ENCODE peak calls at places on chromosomes 4 and X, in eight cellular contexts. W is osteoblast, C is transverse colon, Q is heart left ventricle, D is colonic mucosa, Z is K562, F is Caco-2, V is hepatocyte. K is an unnamed sample. For H3K36me3, the result is how much of the 10 kb centered on the place peaks cover.

GRCh38 chr4:76485450-76485849 is 50.4 kb downstream of the SHROOM3 start:
- DNase-seq in Q (no peak), C (peak), D (peak), V (peak), W (no peak), Z (no peak), F (no peak), K (no peak)

GRCh38 chr4:83852085-83852451 is 316.2 kb downstream of the GPAT3 start:
- DNase-seq in Z (no peak), Q (no peak), W (no peak), V (no peak), C (no peak), F (no peak), D (no peak), K (no peak)

GRCh38 chr4:8841678-8842268 is 29.9 kb downstream of the HMX1 start:
- DNase-seq in W (no peak), D (no peak), F (no peak), Q (no peak), C (no peak), V (no peak), Z (no peak), K (no peak)

GRCh38 chr4:107800686-107801085 is 24.0 kb upstream of the SGMS2 start:
- DNase-seq in C (no peak), F (no peak), Z (no peak), V (no peak), Q (no peak), D (no peak), W (no peak), K (no peak)

GRCh38 chr4:172851534-172851933 is 317.1 kb upstream of the GALNT7 start:
- DNase-seq in V (no peak), C (no peak), Z (no peak), Q (no peak), F (no peak), D (no peak), W (no peak), K (no peak)

GRCh38 chrX:50747471-50747900 is 66.5 kb downstream of the SHROOM4 start:
- DNase-seq in Z (peak), Q (peak), V (peak), D (no peak), W (peak), C (no peak), F (peak), K (no peak)

GRCh38 chrX:153302796-153303195 is 18.8 kb downstream of the PNMA6F start:
- DNase-seq in F (no peak), Z (no peak), V (no peak), Q (no peak), W (no peak), C (no peak), D (no peak), K (no peak)

GRCh38 chrX:135185795-135186443 is 14.7 kb upstream of the CT55 start:
- DNase-seq in W (no peak), D (no peak), F (peak), C (no peak), Q (no peak), V (peak), Z (peak), K (peak)

GRCh38 chrX:41144873-41145272 is 59.6 kb downstream of the USP9X start:
- DNase-seq in D (no peak), W (no peak), V (no peak), Q (no peak), Z (no peak), F (no peak), C (no peak), K (no peak)

GRCh38 chr4:169968999-169969398 is 57.2 kb downstream of the MFAP3L start:
- DNase-seq in D (no peak), F (no peak), Z (no peak), V (peak), C (no peak), Q (no peak), W (peak), K (no peak)

GRCh38 chrX:106201502-106202178 is 33.5 kb downstream of the PWWP3B start:
- DNase-seq in Z (no peak), Q (no peak), F (peak), D (no peak), V (no peak), W (no peak), C (no peak), K (no peak)

GRCh38 chr4:145937021-145937861 is 1.4 kb downstream of the ZNF827 start:
- DNase-seq in C (peak), F (peak), D (peak), Q (peak), V (peak), W (peak), Z (peak), K (peak)

GRCh38 chr4:648579-649292 is 23.4 kb downstream of the PDE6B start:
- DNase-seq in Z (no peak), Q (peak), C (no peak), D (no peak), W (peak), F (no peak), V (no peak), K (no peak)

GRCh38 chrX:153670748-153671588 is 2.6 kb downstream of the PNCK start:
- DNase-seq in W (peak), Q (no peak), F (no peak), D (no peak), Z (no peak), C (no peak), V (no peak), K (peak)

GRCh38 chrX:112211459-112211858 is 128.9 kb upstream of the TRPC5 start:
- DNase-seq in V (no peak), W (no peak), F (no peak), D (no peak), Q (no peak), C (no peak), Z (no peak), K (no peak)

GRCh38 chr4:110869862-110870577 is 247.1 kb upstream of the PITX2 start:
- DNase-seq in Z (no peak), F (no peak), Q (no peak), C (no peak), W (no peak), D (no peak), V (no peak), K (no peak)

DNA sequence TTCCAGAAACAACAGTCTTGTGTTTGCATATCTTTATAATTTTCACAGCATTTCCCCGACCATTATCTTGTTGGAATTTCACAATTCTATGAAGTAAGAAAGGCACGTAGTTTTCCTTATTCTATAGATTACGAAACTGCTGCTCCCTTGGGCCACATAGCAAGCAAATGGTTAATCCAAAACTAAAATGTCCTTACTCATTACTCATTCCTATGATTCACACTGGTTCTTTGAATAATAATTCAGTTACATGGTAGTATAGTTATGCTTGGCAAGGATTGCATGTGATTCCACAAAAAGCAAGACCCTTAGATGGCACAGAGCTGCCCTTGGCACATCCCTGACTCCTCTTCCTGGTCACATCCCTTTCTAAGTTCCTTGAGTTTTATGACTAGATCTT is 51.2 kb downstream of the OR13H1 start:
- DNase-seq in V (no peak), F (no peak), C (no peak), W (no peak), D (no peak), Z (no peak), Q (no peak), K (no peak)
- H3K4me3 ChIP-seq in V (no peak), F (no peak), C (no peak), W (no peak), D (no peak), Z (no peak), Q (no peak), K (no peak)

GRCh38 chr4:2451821-2452785 is 16.8 kb upstream of the RNF4 start:
- DNase-seq in W (peak), D (no peak), V (no peak), F (no peak), Q (no peak), C (no peak), Z (no peak), K (no peak)
- H3K36me3 ChIP-seq in W (under half), D (under half), V (under half), F (under half), Q (under half), C (under half), Z (under half), K (under half)

DNA sequence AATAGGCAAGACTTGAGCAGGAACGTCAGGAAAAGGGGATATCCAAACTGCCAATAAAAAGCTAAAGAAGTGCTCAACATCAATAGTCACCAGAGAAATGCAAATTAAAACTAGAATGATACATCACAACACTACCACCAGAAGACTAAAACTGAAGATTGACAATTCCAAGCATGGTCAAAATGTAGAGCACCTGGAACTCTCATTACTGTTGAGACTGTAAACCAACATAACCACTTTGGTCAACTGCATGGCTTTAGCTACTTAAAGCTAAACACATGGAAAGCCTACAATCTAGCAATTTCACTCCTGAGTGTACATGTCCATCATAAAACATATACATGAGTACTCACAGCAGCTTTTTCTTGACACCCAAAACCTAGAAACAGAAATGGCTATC is 107.4 kb downstream of the ADGRA3 start:
- DNase-seq in D (no peak), Q (no peak), W (no peak), F (no peak), V (no peak), C (no peak), Z (no peak), K (no peak)
- H3K4me3 ChIP-seq in D (no peak), Q (no peak), W (no peak), F (no peak), V (no peak), C (no peak), Z (no peak), K (no peak)

DNA sequence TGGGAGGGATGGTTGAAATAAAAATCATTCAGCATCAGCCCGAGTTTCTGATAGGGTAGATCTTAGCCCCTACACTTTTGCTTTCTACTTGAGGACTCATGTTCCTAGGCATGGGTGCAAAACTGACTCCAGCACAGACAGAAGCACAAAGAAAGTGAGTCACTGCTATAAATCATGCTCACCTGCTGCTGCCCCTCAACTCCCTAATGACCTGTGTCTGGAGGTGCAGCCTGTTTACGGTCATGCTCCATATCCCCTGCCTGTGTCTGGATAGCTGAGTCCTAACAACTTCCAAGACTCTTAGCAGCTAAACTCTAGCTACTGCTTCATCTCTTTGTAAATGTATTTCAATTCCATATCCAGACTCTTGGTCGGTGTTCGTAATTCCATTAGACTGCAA is 57.8 kb downstream of the ADGRA3 start:
- DNase-seq in W (no peak), F (no peak), V (peak), Z (no peak), C (no peak), D (no peak), Q (no peak), K (no peak)
- H3K36me3 ChIP-seq in W (under half), F (under half), V (under half), Z (under half), C (under half), D (under half), Q (under half), K (under half)

DNA sequence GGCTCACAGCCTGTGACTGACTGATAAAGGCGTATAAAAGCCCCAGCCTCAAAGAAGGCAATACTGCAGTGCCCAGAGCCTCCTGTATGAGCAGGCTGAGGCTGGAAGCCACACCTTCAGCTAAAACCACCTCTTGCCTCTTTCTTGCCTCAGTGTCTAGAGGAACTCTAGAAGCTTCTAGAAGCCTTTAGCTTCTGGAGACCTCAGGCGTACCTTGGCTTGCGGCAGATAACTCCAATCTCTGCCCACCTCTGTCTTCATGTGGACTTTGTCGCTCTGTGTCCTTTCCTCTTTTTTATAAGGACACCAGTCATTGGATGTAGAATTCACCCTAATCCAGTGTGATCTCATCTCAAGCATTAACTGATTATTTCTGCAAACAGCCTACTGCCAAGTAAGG is 5.9 kb upstream of the ZCCHC4 start:
- DNase-seq in C (no peak), D (no peak), Z (no peak), Q (no peak), F (no peak), W (no peak), V (no peak), K (no peak)
- H3K4me3 ChIP-seq in C (no peak), D (no peak), Z (no peak), Q (no peak), F (no peak), W (no peak), V (no peak), K (no peak)

DNA sequence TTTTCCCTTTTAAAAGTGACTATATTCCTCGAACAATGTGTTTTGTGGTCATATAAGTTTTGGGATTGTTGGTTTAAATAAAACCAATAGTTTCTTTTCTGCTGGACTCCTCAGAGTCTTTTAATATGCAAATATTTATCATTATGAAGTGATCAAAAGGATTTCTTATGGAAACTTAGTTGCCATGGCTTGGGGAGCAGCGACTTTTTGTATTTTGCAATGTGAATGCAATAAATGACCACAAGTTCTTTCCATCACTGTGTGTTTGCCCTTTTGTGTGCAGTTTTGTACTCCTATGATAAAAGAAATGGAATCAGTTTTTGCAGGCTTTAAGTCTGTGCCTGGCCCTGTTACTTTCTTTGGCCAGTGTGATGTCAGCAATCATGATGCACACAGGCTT is 68.5 kb upstream of the NUDT6 start:
- DNase-seq in D (no peak), V (no peak), F (no peak), C (no peak), Z (no peak), Q (no peak), W (no peak), K (no peak)
- H3K36me3 ChIP-seq in D (under half), V (under half), F (under half), C (under half), Z (under half), Q (under half), W (under half), K (under half)

GRCh38 chrX:71615056-71615455 is 3.3 kb downstream of the CXCR3 start:
- DNase-seq in V (no peak), F (no peak), C (no peak), D (no peak), Z (no peak), W (peak), Q (no peak), K (no peak)

GRCh38 chrX:71617742-71618141 is 569 bp downstream of the CXCR3 start:
- DNase-seq in Q (no peak), C (peak), F (no peak), D (no peak), Z (no peak), V (no peak), W (peak), K (no peak)

GRCh38 chrX:71615954-71616353 is 2.4 kb downstream of the CXCR3 start:
- DNase-seq in V (no peak), Q (no peak), D (no peak), F (no peak), W (peak), Z (no peak), C (no peak), K (no peak)

GRCh38 chrX:71618303-71618721 is at the start of gene CXCR3:
- DNase-seq in V (no peak), W (peak), C (peak), Q (no peak), Z (no peak), D (no peak), F (no peak), K (peak)

GRCh38 chrX:71616672-71617529 is 1.4 kb downstream of the CXCR3 start:
- DNase-seq in Z (no peak), F (no peak), W (peak), C (peak), Q (no peak), D (peak), V (no peak), K (no peak)
- H3K4me3 ChIP-seq in Z (no peak), F (no peak), W (no peak), C (no peak), Q (no peak), D (peak), V (no peak), K (no peak)

GRCh38 chr4:3239342-3239741 is 9.6 kb upstream of the MSANTD1 start:
- DNase-seq in Z (no peak), V (no peak), W (no peak), D (no peak), Q (peak), C (no peak), F (no peak), K (no peak)

GRCh38 chr4:3237266-3237665 is 11.7 kb upstream of the MSANTD1 start:
- DNase-seq in F (no peak), Q (peak), D (no peak), V (no peak), W (no peak), C (no peak), Z (no peak), K (no peak)

GRCh38 chr4:3236326-3236878 is 12.6 kb upstream of the MSANTD1 start:
- DNase-seq in D (no peak), Z (no peak), W (peak), V (no peak), C (no peak), F (no peak), Q (peak), K (no peak)

GRCh38 chr4:3238721-3239120 is 10.2 kb upstream of the MSANTD1 start:
- DNase-seq in D (no peak), W (no peak), F (no peak), V (no peak), Z (no peak), C (no peak), Q (peak), K (no peak)

DNA sequence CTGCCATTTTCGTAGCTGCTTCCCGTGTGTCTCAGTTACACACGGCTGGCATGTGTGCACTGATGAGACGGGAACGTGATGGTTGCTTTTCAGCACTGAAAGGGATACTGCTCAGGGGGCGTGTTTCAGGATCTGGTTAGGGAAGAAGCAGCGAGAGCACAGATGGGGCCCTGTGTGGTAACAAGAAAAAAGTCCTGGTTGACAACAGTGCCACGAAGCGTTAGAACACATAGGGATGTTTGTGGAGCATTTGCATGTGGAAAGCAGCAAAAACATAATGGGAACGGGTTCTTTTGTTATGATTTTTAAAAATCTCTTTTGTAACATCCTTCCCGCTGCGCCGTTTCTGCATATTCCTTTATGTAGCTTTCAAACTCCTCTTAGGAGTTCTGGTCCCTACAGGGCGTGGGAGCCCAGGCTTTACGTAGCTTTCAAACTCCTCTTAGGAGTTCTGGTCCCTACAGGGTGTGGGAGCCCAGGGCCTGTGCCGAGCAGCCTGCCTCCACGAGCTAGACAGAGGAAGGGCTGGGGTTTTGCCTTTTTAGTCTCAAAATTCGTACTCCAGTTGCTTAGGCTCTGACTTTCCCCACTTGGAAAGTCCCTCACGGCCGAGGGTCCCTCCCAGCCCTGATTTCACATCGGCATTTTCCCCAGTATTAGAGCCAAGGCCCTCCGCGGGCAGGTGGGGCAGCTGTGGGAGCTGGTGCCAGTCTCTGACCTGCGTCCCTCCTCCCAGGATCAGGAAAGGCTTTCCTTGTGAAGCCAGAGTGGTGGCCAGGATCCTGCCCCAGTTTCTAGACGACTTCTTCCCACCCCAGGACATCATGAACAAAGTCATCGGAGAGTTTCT is 11.0 kb upstream of the MSANTD1 start:
- DNase-seq in V (no peak), D (no peak), C (no peak), W (no peak), Q (peak), Z (no peak), F (no peak), K (no peak)
- H3K36me3 ChIP-seq in V (under half), D (under half), C (under half), W (under half), Q (under half), Z (under half), F (under half), K (under half)

K was measured in adrenal gland.